ENCODE peak calls at places on chromosomes 11 and 22, in nine cellular contexts. One of them, this sample, is unnamed.

GRCh38 chr11:44633641-44634040 is 68.2 kb downstream of the CD82 start:
- DNase-seq in dorsolateral prefrontal cortex: peak; percentile 21
- DNase-seq in fibroblast of lung: no peak
- DNase-seq in adrenal gland: no peak
- DNase-seq in AG04450: no peak
- DNase-seq in CD4-positive, alpha-beta T cell: no peak
- DNase-seq in CD8-positive, alpha-beta memory T cell: no peak
- DNase-seq in endodermal cell: peak; percentile 44
- DNase-seq in CD4-positive, CD25-positive, alpha-beta regulatory T cell: no peak
- DNase-seq in this sample: no peak

GRCh38 chr22:49999063-49999900 is 13.3 kb downstream of the IL17REL start:
- DNase-seq in adrenal gland: no peak
- DNase-seq in CD4-positive, CD25-positive, alpha-beta regulatory T cell: no peak
- DNase-seq in CD8-positive, alpha-beta memory T cell: no peak
- DNase-seq in AG04450: no peak
- DNase-seq in CD4-positive, alpha-beta T cell: no peak
- DNase-seq in endodermal cell: peak; percentile 92
- DNase-seq in fibroblast of lung: no peak
- DNase-seq in dorsolateral prefrontal cortex: no peak
- DNase-seq in this sample: no peak

GRCh38 chr22:40224702-40225101 is 47.0 kb downstream of the TNRC6B start:
- DNase-seq in endodermal cell: no peak
- DNase-seq in fibroblast of lung: peak; percentile 59
- DNase-seq in AG04450: no peak
- DNase-seq in CD4-positive, alpha-beta T cell: peak; percentile 48
- DNase-seq in CD4-positive, CD25-positive, alpha-beta regulatory T cell: no peak
- DNase-seq in adrenal gland: no peak
- DNase-seq in dorsolateral prefrontal cortex: no peak
- DNase-seq in CD8-positive, alpha-beta memory T cell: no peak
- DNase-seq in this sample: no peak

GRCh38 chr11:115226556-115226955 is 277.7 kb downstream of the CADM1 start:
- DNase-seq in endodermal cell: peak; percentile 88
- DNase-seq in fibroblast of lung: peak; percentile 96
- DNase-seq in adrenal gland: no peak
- DNase-seq in dorsolateral prefrontal cortex: no peak
- DNase-seq in CD4-positive, CD25-positive, alpha-beta regulatory T cell: no peak
- DNase-seq in CD4-positive, alpha-beta T cell: no peak
- DNase-seq in AG04450: peak; percentile 55
- DNase-seq in CD8-positive, alpha-beta memory T cell: no peak
- DNase-seq in this sample: no peak

GRCh38 chr22:47600281-47600680 is 837.8 kb downstream of the TBC1D22A start:
- DNase-seq in CD4-positive, alpha-beta T cell: no peak
- DNase-seq in dorsolateral prefrontal cortex: peak; percentile 10
- DNase-seq in CD4-positive, CD25-positive, alpha-beta regulatory T cell: no peak
- DNase-seq in AG04450: no peak
- DNase-seq in endodermal cell: no peak
- DNase-seq in CD8-positive, alpha-beta memory T cell: no peak
- DNase-seq in adrenal gland: no peak
- DNase-seq in fibroblast of lung: no peak
- DNase-seq in this sample: no peak

GRCh38 chr11:70070736-70071135 is 7.4 kb upstream of the ANO1 start:
- DNase-seq in CD4-positive, alpha-beta T cell: no peak
- DNase-seq in CD4-positive, CD25-positive, alpha-beta regulatory T cell: no peak
- DNase-seq in CD8-positive, alpha-beta memory T cell: no peak
- DNase-seq in AG04450: no peak
- DNase-seq in adrenal gland: no peak
- DNase-seq in dorsolateral prefrontal cortex: no peak
- DNase-seq in fibroblast of lung: no peak
- DNase-seq in endodermal cell: no peak
- DNase-seq in this sample: no peak

GRCh38 chr11:93225642-93226041 is 27.9 kb upstream of the SLC36A4 start:
- DNase-seq in AG04450: no peak
- DNase-seq in adrenal gland: no peak
- DNase-seq in CD4-positive, CD25-positive, alpha-beta regulatory T cell: peak; percentile 18
- DNase-seq in endodermal cell: no peak
- DNase-seq in CD8-positive, alpha-beta memory T cell: peak; percentile 15
- DNase-seq in fibroblast of lung: peak; percentile 4
- DNase-seq in CD4-positive, alpha-beta T cell: no peak
- DNase-seq in dorsolateral prefrontal cortex: no peak
- DNase-seq in this sample: no peak

GRCh38 chr11:32581556-32581955 is 2.1 kb upstream of the EIF3M start:
- DNase-seq in adrenal gland: no peak
- DNase-seq in AG04450: no peak
- DNase-seq in CD4-positive, CD25-positive, alpha-beta regulatory T cell: no peak
- DNase-seq in CD4-positive, alpha-beta T cell: no peak
- DNase-seq in dorsolateral prefrontal cortex: no peak
- DNase-seq in endodermal cell: no peak
- DNase-seq in CD8-positive, alpha-beta memory T cell: no peak
- DNase-seq in fibroblast of lung: no peak
- DNase-seq in this sample: no peak

GRCh38 chr11:113384551-113384950 is 3.0 kb upstream of the ANKK1 start:
- DNase-seq in fibroblast of lung: peak; percentile 96
- DNase-seq in CD4-positive, CD25-positive, alpha-beta regulatory T cell: no peak
- DNase-seq in CD8-positive, alpha-beta memory T cell: no peak
- DNase-seq in endodermal cell: no peak
- DNase-seq in CD4-positive, alpha-beta T cell: no peak
- DNase-seq in dorsolateral prefrontal cortex: no peak
- DNase-seq in adrenal gland: no peak
- DNase-seq in AG04450: peak; percentile 86
- DNase-seq in this sample: no peak

GRCh38 chr22:33756508-33756949 is 163.7 kb downstream of the LARGE1 start:
- DNase-seq in CD8-positive, alpha-beta memory T cell: no peak
- DNase-seq in CD4-positive, alpha-beta T cell: no peak
- DNase-seq in fibroblast of lung: no peak
- DNase-seq in AG04450: no peak
- DNase-seq in endodermal cell: peak; percentile 76
- DNase-seq in adrenal gland: no peak
- DNase-seq in dorsolateral prefrontal cortex: no peak
- DNase-seq in CD4-positive, CD25-positive, alpha-beta regulatory T cell: no peak
- DNase-seq in this sample: no peak

GRCh38 chr22:47736166-47737034 is 974.0 kb downstream of the TBC1D22A start:
- DNase-seq in CD4-positive, alpha-beta T cell: no peak
- DNase-seq in fibroblast of lung: no peak
- DNase-seq in dorsolateral prefrontal cortex: no peak
- DNase-seq in endodermal cell: no peak
- DNase-seq in adrenal gland: no peak
- DNase-seq in CD4-positive, CD25-positive, alpha-beta regulatory T cell: no peak
- DNase-seq in AG04450: no peak
- DNase-seq in CD8-positive, alpha-beta memory T cell: no peak
- DNase-seq in this sample: no peak

GRCh38 chr11:69949327-69949726 is 128.8 kb upstream of the ANO1 start:
- DNase-seq in fibroblast of lung: peak; percentile 95
- DNase-seq in dorsolateral prefrontal cortex: no peak
- DNase-seq in adrenal gland: no peak
- DNase-seq in CD4-positive, alpha-beta T cell: no peak
- DNase-seq in CD8-positive, alpha-beta memory T cell: no peak
- DNase-seq in endodermal cell: peak; percentile 87
- DNase-seq in CD4-positive, CD25-positive, alpha-beta regulatory T cell: no peak
- DNase-seq in AG04450: no peak
- DNase-seq in this sample: peak; percentile 15

GRCh38 chr11:128491195-128491936 is 96.0 kb downstream of the ETS1 start:
- DNase-seq in AG04450: no peak
- DNase-seq in endodermal cell: no peak
- DNase-seq in fibroblast of lung: no peak
- DNase-seq in CD4-positive, CD25-positive, alpha-beta regulatory T cell: no peak
- DNase-seq in CD4-positive, alpha-beta T cell: no peak
- DNase-seq in adrenal gland: no peak
- DNase-seq in CD8-positive, alpha-beta memory T cell: no peak
- DNase-seq in dorsolateral prefrontal cortex: no peak
- DNase-seq in this sample: no peak

GRCh38 chr11:75497788-75498404 is 27.8 kb downstream of the GDPD5 start:
- DNase-seq in CD8-positive, alpha-beta memory T cell: no peak
- DNase-seq in CD4-positive, alpha-beta T cell: no peak
- DNase-seq in adrenal gland: no peak
- DNase-seq in CD4-positive, CD25-positive, alpha-beta regulatory T cell: no peak
- DNase-seq in dorsolateral prefrontal cortex: no peak
- DNase-seq in fibroblast of lung: no peak
- DNase-seq in endodermal cell: no peak
- DNase-seq in AG04450: no peak
- DNase-seq in this sample: no peak

GRCh38 chr22:30333707-30334087 is 7.0 kb upstream of the TBC1D10A start:
- DNase-seq in CD4-positive, alpha-beta T cell: no peak
- DNase-seq in AG04450: no peak
- DNase-seq in adrenal gland: no peak
- DNase-seq in dorsolateral prefrontal cortex: no peak
- DNase-seq in fibroblast of lung: no peak
- DNase-seq in CD4-positive, CD25-positive, alpha-beta regulatory T cell: no peak
- DNase-seq in endodermal cell: no peak
- DNase-seq in CD8-positive, alpha-beta memory T cell: no peak
- DNase-seq in this sample: no peak
- H3K27ac ChIP-seq in CD4-positive, alpha-beta T cell: no peak overlapping the region
- H3K27ac ChIP-seq in AG04450: no peak overlapping the region
- H3K27ac ChIP-seq in adrenal gland: no peak overlapping the region
- H3K27ac ChIP-seq in dorsolateral prefrontal cortex: no peak overlapping the region
- H3K27ac ChIP-seq in fibroblast of lung: no peak overlapping the region
- H3K27ac ChIP-seq in CD4-positive, CD25-positive, alpha-beta regulatory T cell: no peak overlapping the region
- H3K27ac ChIP-seq in endodermal cell: no peak overlapping the region
- H3K27ac ChIP-seq in CD8-positive, alpha-beta memory T cell: no peak overlapping the region
- H3K27ac ChIP-seq in this sample: no peak overlapping the region

DNA sequence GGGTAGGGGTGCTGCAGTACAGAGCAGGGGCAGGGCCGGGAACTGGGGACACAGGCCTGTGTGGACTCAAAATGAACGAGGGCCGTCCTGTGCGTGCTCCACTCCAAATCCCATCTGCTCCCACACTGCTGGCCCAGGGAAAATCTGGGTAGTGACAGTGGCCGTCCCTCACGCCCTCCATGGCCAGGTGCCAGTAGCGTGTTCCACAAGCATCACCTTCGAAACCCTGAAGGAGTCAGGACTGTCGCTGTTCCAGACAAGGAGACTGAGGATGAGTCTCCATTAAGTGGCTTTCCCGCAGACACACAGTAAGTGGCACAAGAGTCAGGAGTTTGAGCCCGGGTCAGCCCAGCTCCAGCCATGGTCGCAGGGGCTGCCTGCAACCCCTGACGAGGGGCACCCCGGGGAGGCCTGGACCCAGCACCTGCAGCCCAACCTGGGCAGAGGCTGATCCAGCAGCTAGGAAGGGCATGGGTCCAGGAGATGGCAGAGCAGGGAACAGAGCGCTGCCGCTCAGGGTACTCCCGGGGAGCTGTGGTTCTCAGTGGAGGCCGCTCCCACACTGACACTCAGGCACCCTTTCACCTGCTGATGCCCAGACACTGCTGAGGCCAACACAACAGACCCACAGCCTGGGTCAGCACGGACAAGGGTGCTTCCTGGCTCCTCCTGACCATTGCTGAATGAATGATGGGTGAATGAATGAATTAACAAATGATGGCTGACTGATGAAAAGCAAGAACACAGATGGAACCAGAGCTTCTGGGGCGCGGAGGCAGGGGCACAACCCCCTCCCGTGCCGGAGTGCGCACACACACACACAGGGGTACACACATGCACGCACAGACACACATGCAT is 35.3 kb downstream of the IGF2 start:
- DNase-seq in adrenal gland: no peak
- DNase-seq in CD4-positive, alpha-beta T cell: no peak
- DNase-seq in AG04450: no peak
- DNase-seq in fibroblast of lung: no peak
- DNase-seq in CD4-positive, CD25-positive, alpha-beta regulatory T cell: no peak
- DNase-seq in dorsolateral prefrontal cortex: peak; percentile 12
- DNase-seq in endodermal cell: no peak
- DNase-seq in CD8-positive, alpha-beta memory T cell: no peak
- DNase-seq in this sample: no peak
- H3K27me3 ChIP-seq in adrenal gland: no peaks in the 10 kb centered on the region
- H3K27me3 ChIP-seq in CD4-positive, alpha-beta T cell: no peaks in the 10 kb centered on the region
- H3K27me3 ChIP-seq in AG04450: no peaks in the 10 kb centered on the region
- H3K27me3 ChIP-seq in fibroblast of lung: no peaks in the 10 kb centered on the region
- H3K27me3 ChIP-seq in CD4-positive, CD25-positive, alpha-beta regulatory T cell: no peaks in the 10 kb centered on the region
- H3K27me3 ChIP-seq in dorsolateral prefrontal cortex: no peaks in the 10 kb centered on the region
- H3K27me3 ChIP-seq in endodermal cell: no peaks in the 10 kb centered on the region
- H3K27me3 ChIP-seq in CD8-positive, alpha-beta memory T cell: no peaks in the 10 kb centered on the region
- H3K27me3 ChIP-seq in this sample: peaks cover 3% of the 10 kb centered on the region

DNA sequence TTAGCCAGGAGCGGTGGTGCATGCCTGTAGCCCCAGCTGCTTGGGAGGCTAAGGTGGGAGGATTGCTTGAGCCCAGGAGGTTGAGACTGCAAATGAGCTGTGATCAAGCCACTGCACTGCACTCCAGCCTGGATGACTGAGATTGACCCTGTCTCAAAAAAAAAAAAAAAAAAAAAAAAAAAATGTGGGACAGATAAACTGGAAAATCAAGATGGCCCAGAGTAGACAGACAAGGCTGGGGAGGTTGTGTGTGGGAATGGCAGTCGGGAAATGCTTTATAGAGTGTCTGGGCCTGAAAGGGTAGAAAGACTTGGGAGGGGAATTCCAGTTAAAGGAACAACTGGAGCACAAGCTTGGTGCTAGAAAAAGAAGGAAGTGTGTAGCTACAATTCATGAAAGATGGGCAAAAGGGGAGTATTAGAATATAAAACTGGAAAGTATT is 18.2 kb upstream of the WDR74 start:
- DNase-seq in fibroblast of lung: peak; percentile 17
- DNase-seq in CD4-positive, alpha-beta T cell: no peak
- DNase-seq in CD4-positive, CD25-positive, alpha-beta regulatory T cell: no peak
- DNase-seq in adrenal gland: no peak
- DNase-seq in endodermal cell: no peak
- DNase-seq in CD8-positive, alpha-beta memory T cell: no peak
- DNase-seq in AG04450: no peak
- DNase-seq in dorsolateral prefrontal cortex: no peak
- DNase-seq in this sample: no peak
- H3K27ac ChIP-seq in fibroblast of lung: no peak overlapping the region
- H3K27ac ChIP-seq in CD4-positive, alpha-beta T cell: no peak overlapping the region
- H3K27ac ChIP-seq in CD4-positive, CD25-positive, alpha-beta regulatory T cell: no peak overlapping the region
- H3K27ac ChIP-seq in adrenal gland: no peak overlapping the region
- H3K27ac ChIP-seq in endodermal cell: no peak overlapping the region
- H3K27ac ChIP-seq in CD8-positive, alpha-beta memory T cell: peak overlapping the region; percentile 94
- H3K27ac ChIP-seq in AG04450: no peak overlapping the region
- H3K27ac ChIP-seq in dorsolateral prefrontal cortex: no peak overlapping the region
- H3K27ac ChIP-seq in this sample: no peak overlapping the region

DNA sequence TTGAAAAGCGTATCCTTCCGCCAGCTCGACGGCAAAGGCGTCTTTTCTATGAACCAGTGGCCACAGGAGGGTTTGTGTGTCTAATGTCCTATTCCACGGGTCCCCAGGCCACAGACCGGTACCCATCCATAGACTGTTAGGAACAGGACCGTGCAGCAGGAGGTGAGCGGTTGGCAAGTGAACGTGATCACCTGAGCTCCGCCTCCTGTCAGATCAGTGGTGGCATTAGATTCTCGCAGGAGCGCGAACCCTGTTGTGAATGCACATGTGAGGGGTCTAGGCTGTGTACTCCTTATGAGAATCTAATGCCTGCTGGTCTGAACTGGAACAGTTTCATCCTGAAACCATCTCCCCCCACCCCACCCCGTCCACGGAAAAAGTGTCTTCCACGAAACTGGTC is 62.7 kb upstream of the KCNQ1OT1 start:
- DNase-seq in dorsolateral prefrontal cortex: no peak
- DNase-seq in CD4-positive, alpha-beta T cell: no peak
- DNase-seq in fibroblast of lung: no peak
- DNase-seq in adrenal gland: peak; percentile 13
- DNase-seq in AG04450: no peak
- DNase-seq in endodermal cell: peak; percentile 28
- DNase-seq in CD8-positive, alpha-beta memory T cell: no peak
- DNase-seq in CD4-positive, CD25-positive, alpha-beta regulatory T cell: no peak
- DNase-seq in this sample: no peak
- H3K27me3 ChIP-seq in dorsolateral prefrontal cortex: no peaks in the 10 kb centered on the region
- H3K27me3 ChIP-seq in CD4-positive, alpha-beta T cell: no peaks in the 10 kb centered on the region
- H3K27me3 ChIP-seq in fibroblast of lung: no peaks in the 10 kb centered on the region
- H3K27me3 ChIP-seq in adrenal gland: no peaks in the 10 kb centered on the region
- H3K27me3 ChIP-seq in AG04450: peaks cover 9% of the 10 kb centered on the region
- H3K27me3 ChIP-seq in endodermal cell: peaks cover 11% of the 10 kb centered on the region
- H3K27me3 ChIP-seq in CD8-positive, alpha-beta memory T cell: no peaks in the 10 kb centered on the region
- H3K27me3 ChIP-seq in CD4-positive, CD25-positive, alpha-beta regulatory T cell: no peaks in the 10 kb centered on the region
- H3K27me3 ChIP-seq in this sample: no peaks in the 10 kb centered on the region

This sample was measured in left ventricle myocardium inferior.